ENCODE peak calls at places on chromosomes 12 and 14, in five cellular contexts. S is prostate gland, N is transverse colon, X is IMR-90, Q is NB4. K is an unnamed sample.
A peak's percentile ranks its signal among the peaks of the same experiment; 100 is the strongest.

GRCh38 chr14:29799718-29800117 is 127.9 kb downstream of the PRKD1 start:
- DNase-seq in S (no peak), N (no peak), X (no peak), Q (no peak), K (no peak)

GRCh38 chr12:64670856-64671639 is 60.8 kb downstream of the RASSF3 start:
- DNase-seq in S (no peak), N (peak; percentile 55), X (peak; percentile 69), Q (no peak), K (peak; percentile 6)

GRCh38 chr14:36181417-36181816 is 4.9 kb upstream of the PTCSC3 start:
- DNase-seq in S (no peak), N (no peak), X (no peak), Q (no peak), K (no peak)

GRCh38 chr12:40107803-40108620 is 2.1 kb upstream of the SLC2A13 start:
- DNase-seq in S (no peak), N (no peak), X (no peak), Q (no peak), K (no peak)

GRCh38 chr12:102769323-102769916 is 147.6 kb downstream of the PAH start:
- DNase-seq in S (peak; percentile 25), N (peak; percentile 26), X (peak; percentile 58), Q (peak; percentile 71), K (peak; percentile 11)

GRCh38 chr14:94181835-94182234 is 7.7 kb downstream of the PPP4R4 start:
- DNase-seq in S (no peak), N (no peak), X (no peak), Q (no peak), K (no peak)

GRCh38 chr14:99628832-99629618 is 15.9 kb upstream of the HHIPL1 start:
- DNase-seq in S (peak; percentile 74), N (peak; percentile 81), X (peak; percentile 59), Q (peak; percentile 71), K (peak; percentile 75)

GRCh38 chr12:68189766-68190700 is 30.5 kb upstream of the IFNG start:
- DNase-seq in S (no peak), N (no peak), X (peak; percentile 8), Q (peak; percentile 28), K (no peak)

GRCh38 chr14:58805057-58805456 is 167.3 kb downstream of the DACT1 start:
- DNase-seq in S (no peak), N (no peak), X (peak; percentile 4), Q (no peak), K (no peak)

GRCh38 chr12:116813271-116814041 is 67.8 kb downstream of the HRK start:
- DNase-seq in S (no peak), N (no peak), X (peak; percentile 40), Q (no peak), K (no peak)

GRCh38 chr14:60199321-60199720 is 34.1 kb upstream of the DHRS7 start:
- DNase-seq in S (no peak), N (no peak), X (no peak), Q (no peak), K (no peak)

GRCh38 chr14:32457213-32457920 is 128.3 kb downstream of the AKAP6 start:
- DNase-seq in S (no peak), N (peak; percentile 21), X (peak; percentile 84), Q (no peak), K (no peak)

GRCh38 chr12:78641837-78642423 is 222.6 kb upstream of the SYT1 start:
- DNase-seq in S (no peak), N (no peak), X (peak; percentile 4), Q (no peak), K (no peak)

GRCh38 chr12:57523706-57524614 is 1.3 kb downstream of the MBD6 start:
- DNase-seq in S (no peak), N (no peak), X (no peak), Q (no peak), K (no peak)

GRCh38 chr12:121797937-121798801 is 4.7 kb upstream of the RHOF start:
- DNase-seq in S (no peak), N (peak; percentile 87), X (peak; percentile 50), Q (no peak), K (peak; percentile 54)

GRCh38 chr14:76371066-76371465 is 4.9 kb upstream of the ESRRB start:
- DNase-seq in S (no peak), N (no peak), X (no peak), Q (no peak), K (no peak)

GRCh38 chr12:15520083-15520482 is 197.8 kb downstream of the PTPRO start:
- DNase-seq in S (no peak), N (no peak), X (no peak), Q (no peak), K (no peak)

GRCh38 chr12:52220456-52220855 is 12.6 kb upstream of the KRT7 start:
- DNase-seq in S (no peak), N (no peak), X (no peak), Q (no peak), K (no peak)

GRCh38 chr12:117466677-117467362 is 105.4 kb upstream of the NOS1 start:
- DNase-seq in S (no peak), N (peak; percentile 7), X (no peak), Q (no peak), K (no peak)

GRCh38 chr12:122473543-122474323 is 27.0 kb downstream of the ZCCHC8 start:
- DNase-seq in S (no peak), N (no peak), X (peak; percentile 49), Q (peak; percentile 60), K (no peak)

DNA sequence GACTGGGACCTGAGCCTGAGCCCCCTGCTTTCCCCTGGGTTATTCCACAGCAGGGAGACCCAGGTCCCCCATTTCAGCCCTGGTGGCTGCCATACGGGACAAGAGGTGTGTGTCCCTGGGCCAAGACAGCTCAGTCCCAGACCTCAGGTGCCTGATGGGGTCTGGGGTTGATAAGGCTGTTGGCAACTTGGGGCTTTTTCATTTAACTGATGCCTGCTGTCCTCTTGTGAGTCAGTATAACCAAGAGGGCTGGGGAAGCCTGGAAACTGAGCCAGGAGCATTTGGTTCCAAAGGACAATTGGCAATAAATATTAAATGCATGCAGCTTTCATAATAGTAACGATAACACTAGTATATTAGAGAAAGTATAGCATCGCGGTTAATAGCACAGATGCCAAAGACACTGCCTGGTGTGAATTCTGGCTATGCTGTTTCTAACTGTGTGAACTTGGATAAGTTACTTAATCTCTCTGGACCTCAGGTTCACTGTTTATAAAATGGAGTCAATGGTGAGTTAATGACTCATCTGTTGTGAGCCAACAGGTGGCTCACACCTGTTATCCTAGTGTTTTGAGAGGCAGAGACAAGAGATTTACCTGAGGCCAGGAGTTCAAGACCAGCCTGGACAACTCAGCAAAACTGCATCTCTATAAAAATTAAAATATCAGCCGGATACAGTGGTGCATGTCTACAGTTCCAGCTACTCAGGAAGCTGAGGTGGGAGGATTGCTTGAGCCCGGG is 919 bp downstream of the SDSL start:
- DNase-seq in S (no peak), N (no peak), X (peak; percentile 9), Q (no peak), K (peak; percentile 64)
- TF ChIP-seq POLR2A in S (no peak), N (no peak), X (no peak), Q (no peak), K (no peak)

DNA sequence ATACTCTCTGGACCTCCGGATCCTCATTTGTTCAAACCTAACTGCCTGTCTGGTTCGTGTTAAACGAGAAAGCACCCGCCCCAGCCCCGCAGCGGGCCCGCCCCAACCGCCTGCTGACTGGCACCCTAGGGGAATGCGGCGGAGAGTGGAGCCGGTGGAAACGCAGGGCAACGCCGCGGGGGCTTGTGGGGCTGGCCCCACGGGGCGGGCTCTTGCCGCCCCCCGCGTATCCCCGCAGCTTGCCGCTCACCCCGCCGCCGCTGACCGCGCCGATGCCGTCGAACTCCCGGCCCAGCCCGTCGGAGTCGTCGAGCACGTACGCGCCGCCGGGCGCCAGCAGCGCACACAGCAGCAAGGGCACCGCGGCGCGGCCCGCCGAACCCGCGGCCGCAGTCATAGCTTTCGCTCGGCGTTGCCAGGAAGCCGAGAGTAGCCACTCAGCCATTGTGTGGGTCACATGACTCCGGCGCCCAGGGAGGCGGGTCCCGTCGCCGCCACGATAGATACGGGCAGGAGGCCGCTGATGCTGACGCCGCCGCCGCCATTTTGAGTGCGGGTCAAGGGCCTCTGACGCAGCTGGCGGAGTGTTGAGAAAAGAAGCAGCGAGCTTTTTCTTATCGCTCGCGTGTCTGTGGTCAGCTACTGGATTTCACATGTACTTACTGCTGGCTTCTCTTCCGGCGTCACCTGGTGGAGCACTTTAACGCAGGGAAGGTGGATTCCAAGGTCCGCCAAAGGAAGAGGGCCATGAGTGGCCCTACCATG is at the start of gene GALC:
- DNase-seq in S (peak; percentile 92), N (peak; percentile 96), X (peak; percentile 89), Q (peak; percentile 83), K (peak; percentile 96)
- TF ChIP-seq POLR2A in S (peak; percentile 62), N (peak; percentile 45), X (no peak), Q (no peak), K (peak; percentile 87)

GRCh38 chr14:22650046-22650739 is 6.0 kb upstream of the OR6J1 start:
- DNase-seq in S (no peak), N (no peak), X (no peak), Q (no peak), K (no peak)

GRCh38 chr14:22653012-22653621 is 9.0 kb upstream of the OR6J1 start:
- DNase-seq in S (peak; percentile 59), N (peak; percentile 72), X (peak; percentile 74), Q (peak; percentile 63), K (peak; percentile 76)

GRCh38 chr14:22650960-22651521 is 6.9 kb upstream of the OR6J1 start:
- DNase-seq in S (no peak), N (no peak), X (no peak), Q (peak; percentile 69), K (peak; percentile 11)

GRCh38 chr14:22648506-22648905 is 4.4 kb upstream of the OR6J1 start:
- DNase-seq in S (no peak), N (no peak), X (no peak), Q (no peak), K (no peak)

GRCh38 chr14:22651586-22651985 is 7.4 kb upstream of the OR6J1 start:
- DNase-seq in S (no peak), N (no peak), X (no peak), Q (no peak), K (no peak)
- TF ChIP-seq POLR2A in S (no peak), N (no peak), X (no peak), Q (no peak), K (no peak)

GRCh38 chr12:71683633-71684032 is 2.2 kb upstream of the TMEM19 start:
- DNase-seq in S (no peak), N (no peak), X (no peak), Q (no peak), K (peak; percentile 6)

GRCh38 chr12:71685312-71685906 is 473 bp upstream of the TMEM19 start:
- DNase-seq in S (no peak), N (peak; percentile 14), X (no peak), Q (no peak), K (no peak)

GRCh38 chr12:71684081-71684480 is 1.8 kb upstream of the TMEM19 start:
- DNase-seq in S (no peak), N (no peak), X (no peak), Q (peak; percentile 14), K (no peak)

GRCh38 chr12:71686658-71687025 is 760 bp downstream of the TMEM19 start:
- DNase-seq in S (no peak), N (no peak), X (peak; percentile 19), Q (peak; percentile 37), K (no peak)

GRCh38 chr12:71685961-71686657 is at the start of gene TMEM19:
- DNase-seq in S (peak; percentile 89), N (peak; percentile 93), X (peak; percentile 86), Q (peak; percentile 94), K (peak; percentile 92)
- TF ChIP-seq POLR2A in S (peak; percentile 53), N (peak; percentile 78), X (peak; percentile 26), Q (no peak), K (peak; percentile 90)

GRCh38 chr12:10722905-10723866 is at the start of gene YBX3:
- DNase-seq in S (peak; percentile 89), N (peak; percentile 88), X (peak; percentile 75), Q (peak; percentile 87), K (peak; percentile 88)
- TF ChIP-seq POLR2A in S (no peak), N (peak; percentile 24), X (peak; percentile 93), Q (peak; percentile 51), K (no peak)

GRCh38 chr12:3107071-3107583 is 29.9 kb downstream of the TSPAN9 start:
- DNase-seq in S (no peak), N (no peak), X (peak; percentile 63), Q (no peak), K (no peak)
- TF ChIP-seq POLR2A in S (no peak), N (no peak), X (no peak), Q (no peak), K (no peak)